ENCODE peak calls at places on chromosomes 1 and 21, in four cellular contexts. L is effector memory CD4-positive, alpha-beta T cell; Y is mammary epithelial cell; J is lower lobe of right lung. A is an unnamed sample.
A peak's percentile ranks its signal among the peaks of the same experiment; 100 is the strongest.

GRCh38 chr1:184743062-184743756 is 11.4 kb downstream of the EDEM3 start:
- DNase-seq in L (no peak), Y (peak; percentile 31), J (no peak), A (peak; percentile 90)

GRCh38 chr1:84776639-84777038 is 86.4 kb upstream of the SSX2IP start:
- DNase-seq in L (no peak), Y (peak; percentile 82), J (no peak), A (no peak)

GRCh38 chr1:169594391-169594790 is 8.1 kb upstream of the F5 start:
- DNase-seq in L (no peak), Y (no peak), J (no peak), A (no peak)

GRCh38 chr1:145961425-145962156 is 2.8 kb downstream of the ANKRD34A start:
- DNase-seq in L (no peak), Y (no peak), J (peak; percentile 71), A (peak; percentile 55)

GRCh38 chr1:181490276-181490675 is 7.0 kb downstream of the CACNA1E start:
- DNase-seq in L (no peak), Y (no peak), J (no peak), A (no peak)

GRCh38 chr21:41511858-41512257 is 3.9 kb upstream of the TMPRSS2 start:
- DNase-seq in L (no peak), Y (no peak), J (no peak), A (no peak)

GRCh38 chr1:244346972-244347618 is 104.6 kb downstream of the ADSS2 start:
- DNase-seq in L (no peak), Y (no peak), J (no peak), A (no peak)

GRCh38 chr1:40628903-40629292 is 36.6 kb downstream of the RIMS3 start:
- DNase-seq in L (no peak), Y (peak; percentile 83), J (no peak), A (no peak)

GRCh38 chr1:241658081-241658793 is 6.2 kb downstream of the WDR64 start:
- DNase-seq in L (no peak), Y (no peak), J (no peak), A (no peak)

GRCh38 chr1:110677526-110677925 is 2.8 kb upstream of the KCNA3 start:
- DNase-seq in L (no peak), Y (no peak), J (no peak), A (no peak)

GRCh38 chr1:62725255-62725654 is 37.1 kb upstream of the DOCK7 start:
- DNase-seq in L (no peak), Y (peak; percentile 29), J (no peak), A (no peak)

GRCh38 chr1:39826583-39826982 is 37.9 kb upstream of the BMP8B start:
- DNase-seq in L (no peak), Y (no peak), J (no peak), A (no peak)

GRCh38 chr1:54200519-54200997 is 591 bp downstream of the MRPL37 start:
- DNase-seq in L (no peak), Y (peak; percentile 29), J (no peak), A (no peak)

GRCh38 chr1:175176246-175176645 is 16.3 kb downstream of the KIAA0040 start:
- DNase-seq in L (no peak), Y (peak; percentile 34), J (no peak), A (no peak)

GRCh38 chr1:17351598-17352324 is 20.2 kb upstream of the PADI6 start:
- DNase-seq in L (no peak), Y (no peak), J (no peak), A (no peak)

GRCh38 chr1:168419746-168420145 is 124.1 kb downstream of the XCL2 start:
- DNase-seq in L (no peak), Y (peak; percentile 15), J (no peak), A (no peak)

GRCh38 chr1:221723018-221723917 is 18.6 kb downstream of the DUSP10 start:
- DNase-seq in L (no peak), Y (peak; percentile 56), J (no peak), A (no peak)

GRCh38 chr1:7224644-7225043 is 439.4 kb downstream of the CAMTA1 start:
- DNase-seq in L (no peak), Y (no peak), J (no peak), A (no peak)

GRCh38 chr1:53589043-53589887 is 130.1 kb downstream of the DMRTB1 start:
- DNase-seq in L (no peak), Y (no peak), J (no peak), A (no peak)

GRCh38 chr1:226541631-226542622 is 6.6 kb upstream of the STUM start:
- DNase-seq in L (no peak), Y (no peak), J (no peak), A (no peak)

GRCh38 chr1:27103498-27103897 is 51.4 kb downstream of the SLC9A1 start:
- DNase-seq in L (no peak), Y (no peak), J (no peak), A (no peak)

GRCh38 chr21:29121759-29122158 is 8.7 kb upstream of the MAP3K7CL start:
- DNase-seq in L (no peak), Y (no peak), J (no peak), A (no peak)

GRCh38 chr1:28601696-28602095 is 9.6 kb downstream of the RAB42 start:
- DNase-seq in L (no peak), Y (peak; percentile 97), J (no peak), A (no peak)

GRCh38 chr1:221256773-221257172 is 377.5 kb downstream of the HLX start:
- DNase-seq in L (no peak), Y (no peak), J (no peak), A (no peak)

GRCh38 chr21:40166291-40166843 is 299.1 kb downstream of the PCP4 start:
- DNase-seq in L (no peak), Y (no peak), J (no peak), A (no peak)

GRCh38 chr1:119367332-119368124 is 1.1 kb upstream of the HAO2 start:
- DNase-seq in L (no peak), Y (peak; percentile 57), J (no peak), A (no peak)

GRCh38 chr1:47907192-47907528 is 90.0 kb downstream of the TRABD2B start:
- DNase-seq in L (no peak), Y (no peak), J (no peak), A (no peak)

GRCh38 chr1:227666286-227666685 is 68.8 kb downstream of the JMJD4 start:
- DNase-seq in L (no peak), Y (no peak), J (no peak), A (no peak)

GRCh38 chr21:39114871-39115658 is 68.2 kb downstream of the PSMG1 start:
- DNase-seq in L (no peak), Y (peak; percentile 26), J (no peak), A (no peak)

GRCh38 chr21:34544032-34544496 is 32.1 kb upstream of the KCNE1 start:
- DNase-seq in L (no peak), Y (peak; percentile 74), J (peak; percentile 69), A (peak; percentile 31)

GRCh38 chr21:46142581-46143473 is 12.6 kb downstream of the FTCD start:
- DNase-seq in L (no peak), Y (no peak), J (no peak), A (no peak)

GRCh38 chr1:5514519-5515183 is 477.6 kb downstream of the NPHP4 start:
- DNase-seq in L (peak; percentile 18), Y (peak; percentile 6), J (peak; percentile 80), A (peak; percentile 43)

GRCh38 chr1:145990249-145991097 is 5.9 kb downstream of the TXNIP start:
- DNase-seq in L (no peak), Y (no peak), J (peak; percentile 63), A (peak; percentile 15)

GRCh38 chr1:11868331-11868730 is 9.6 kb upstream of the NPPB start:
- DNase-seq in L (no peak), Y (no peak), J (no peak), A (no peak)

GRCh38 chr21:46319192-46319591 is 4.5 kb downstream of the C21orf58 start:
- DNase-seq in L (no peak), Y (no peak), J (no peak), A (no peak)

GRCh38 chr21:45363921-45364463 is 41.0 kb upstream of the COL18A1 start:
- DNase-seq in L (no peak), Y (peak; percentile 96), J (peak; percentile 59), A (peak; percentile 19)

GRCh38 chr1:15027515-15027948 is 126.0 kb upstream of the TMEM51 start:
- DNase-seq in L (no peak), Y (peak; percentile 52), J (peak; percentile 70), A (no peak)

GRCh38 chr1:34126486-34126885 is 38.5 kb downstream of the CSMD2 start:
- DNase-seq in L (no peak), Y (no peak), J (no peak), A (no peak)

GRCh38 chr1:209248649-209249279 is 334.8 kb upstream of the CAMK1G start:
- DNase-seq in L (no peak), Y (peak; percentile 56), J (no peak), A (peak; percentile 57)

DNA sequence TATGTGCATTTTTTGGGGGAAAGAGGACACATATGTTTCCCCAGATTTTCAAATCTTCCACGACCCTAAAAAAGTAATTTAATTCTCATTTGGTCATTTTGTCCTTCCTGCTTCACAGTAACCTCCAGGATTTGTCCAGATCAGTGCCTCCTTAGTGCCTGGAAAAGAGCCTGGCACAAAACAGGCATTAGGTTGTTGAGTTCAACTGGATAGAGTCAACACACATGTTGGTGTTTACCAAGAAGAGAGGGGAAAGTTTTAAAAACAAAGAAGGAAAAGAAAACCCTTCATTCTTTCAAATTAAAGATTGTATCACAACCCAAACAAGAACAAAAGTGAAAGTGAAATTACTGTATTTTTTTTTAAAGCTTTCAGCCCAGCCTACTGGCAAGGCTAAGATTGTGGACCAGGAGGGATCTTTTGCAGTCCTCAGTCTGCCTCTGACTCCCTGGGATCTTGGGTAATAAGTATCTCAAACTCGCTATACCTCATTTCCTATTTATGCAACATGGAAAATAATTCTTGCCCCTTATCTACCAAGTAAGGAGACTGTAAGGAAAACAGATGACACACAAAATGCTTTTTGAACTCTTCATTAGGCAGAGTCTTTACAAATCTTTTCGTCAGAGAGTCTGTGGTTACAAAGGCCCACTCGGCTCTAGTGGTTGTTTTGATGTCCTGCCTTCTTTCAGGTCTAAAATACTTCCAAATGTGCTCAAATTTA is 57.8 kb downstream of the ZNF281 start:
- DNase-seq in L (no peak), Y (peak; percentile 55), J (no peak), A (peak; percentile 49)
- H3K4me3 ChIP-seq in L (peak overlapping the region; percentile 29), Y (no peak overlapping the region), J (peak overlapping the region; percentile 15), A (peak overlapping the region; percentile 81)

GRCh38 chr1:183635606-183636333 is at the start of gene ARPC5:
- DNase-seq in L (peak; percentile 92), Y (peak; percentile 99), J (peak; percentile 98), A (peak; percentile 89)

GRCh38 chr1:183642166-183642565 is 6.6 kb upstream of the ARPC5 start:
- DNase-seq in L (no peak), Y (no peak), J (no peak), A (no peak)

GRCh38 chr1:183636334-183636682 is 725 bp upstream of the ARPC5 start:
- DNase-seq in L (no peak), Y (no peak), J (no peak), A (no peak)

GRCh38 chr1:183636783-183637182 is 1.2 kb upstream of the ARPC5 start:
- DNase-seq in L (no peak), Y (no peak), J (no peak), A (no peak)

GRCh38 chr1:183640193-183640592 is 4.6 kb upstream of the ARPC5 start:
- DNase-seq in L (no peak), Y (no peak), J (no peak), A (no peak)
- H3K27ac ChIP-seq in L (no peak overlapping the region), Y (no peak overlapping the region), J (no peak overlapping the region), A (no peak overlapping the region)

GRCh38 chr1:213986925-213987250 is 885 bp upstream of the PROX1 start:
- DNase-seq in L (no peak), Y (no peak), J (no peak), A (no peak)
- H3K4me3 ChIP-seq in L (no peak overlapping the region), Y (no peak overlapping the region), J (peak overlapping the region; percentile 56), A (no peak overlapping the region)

GRCh38 chr1:2250721-2251281 is 22.7 kb downstream of the SKI start:
- DNase-seq in L (no peak), Y (no peak), J (peak; percentile 55), A (no peak)
- H3K27ac ChIP-seq in L (no peak overlapping the region), Y (no peak overlapping the region), J (peak overlapping the region; percentile 20), A (peak overlapping the region; percentile 35)

A was measured in CD4-positive, CD25-positive, alpha-beta regulatory T cell.